ENCODE peak calls at places on chromosomes 6 and 20, in nine cellular contexts. One of them, this sample, is unnamed.

GRCh38 chr6:98824163-98824906 is 10.0 kb upstream of the POU3F2 start:
- DNase-seq in T-cell: no peak
- DNase-seq in activated CD4-positive, alpha-beta T cell treated with anti-CD3 and anti-CD28 coated beads for 24 hours: no peak
- DNase-seq in stomach: no peak
- DNase-seq in midbrain: peak; percentile 65
- DNase-seq in ACHN: no peak
- DNase-seq in left cardiac atrium: no peak
- DNase-seq in stimulated activated CD4-positive, alpha-beta T cell treated with anti-CD3 and anti-CD28 coated beads, Interleukin-4, amount 100 ng/mL, for 1 hour: no peak
- DNase-seq in OCI-LY7: no peak
- DNase-seq in this sample: no peak

GRCh38 chr6:13574149-13574570 is 241 bp upstream of the SIRT5 start:
- DNase-seq in T-cell: peak; percentile 89
- DNase-seq in activated CD4-positive, alpha-beta T cell treated with anti-CD3 and anti-CD28 coated beads for 24 hours: peak; percentile 87
- DNase-seq in stomach: peak; percentile 93
- DNase-seq in midbrain: peak; percentile 92
- DNase-seq in ACHN: peak; percentile 91
- DNase-seq in left cardiac atrium: peak; percentile 94
- DNase-seq in stimulated activated CD4-positive, alpha-beta T cell treated with anti-CD3 and anti-CD28 coated beads, Interleukin-4, amount 100 ng/mL, for 1 hour: peak; percentile 92
- DNase-seq in OCI-LY7: peak; percentile 98
- DNase-seq in this sample: peak; percentile 92

GRCh38 chr6:34243901-34244884 is 4.6 kb downstream of the SMIM29 start:
- DNase-seq in T-cell: no peak
- DNase-seq in activated CD4-positive, alpha-beta T cell treated with anti-CD3 and anti-CD28 coated beads for 24 hours: peak; percentile 49
- DNase-seq in stomach: peak; percentile 63
- DNase-seq in midbrain: peak; percentile 4
- DNase-seq in ACHN: peak; percentile 93
- DNase-seq in left cardiac atrium: peak; percentile 84
- DNase-seq in stimulated activated CD4-positive, alpha-beta T cell treated with anti-CD3 and anti-CD28 coated beads, Interleukin-4, amount 100 ng/mL, for 1 hour: peak; percentile 73
- DNase-seq in OCI-LY7: peak; percentile 42
- DNase-seq in this sample: peak; percentile 91

GRCh38 chr6:44734886-44735630 is 347.6 kb downstream of the CDC5L start:
- DNase-seq in T-cell: no peak
- DNase-seq in activated CD4-positive, alpha-beta T cell treated with anti-CD3 and anti-CD28 coated beads for 24 hours: no peak
- DNase-seq in stomach: no peak
- DNase-seq in midbrain: no peak
- DNase-seq in ACHN: no peak
- DNase-seq in left cardiac atrium: no peak
- DNase-seq in stimulated activated CD4-positive, alpha-beta T cell treated with anti-CD3 and anti-CD28 coated beads, Interleukin-4, amount 100 ng/mL, for 1 hour: no peak
- DNase-seq in OCI-LY7: no peak
- DNase-seq in this sample: no peak

GRCh38 chr6:62103186-62103859 is 182.7 kb downstream of the KHDRBS2 start:
- DNase-seq in T-cell: no peak
- DNase-seq in activated CD4-positive, alpha-beta T cell treated with anti-CD3 and anti-CD28 coated beads for 24 hours: no peak
- DNase-seq in stomach: no peak
- DNase-seq in midbrain: no peak
- DNase-seq in ACHN: no peak
- DNase-seq in left cardiac atrium: no peak
- DNase-seq in stimulated activated CD4-positive, alpha-beta T cell treated with anti-CD3 and anti-CD28 coated beads, Interleukin-4, amount 100 ng/mL, for 1 hour: no peak
- DNase-seq in OCI-LY7: no peak
- DNase-seq in this sample: no peak

GRCh38 chr6:125904871-125905270 is 51.7 kb upstream of the HINT3 start:
- DNase-seq in T-cell: no peak
- DNase-seq in activated CD4-positive, alpha-beta T cell treated with anti-CD3 and anti-CD28 coated beads for 24 hours: peak; percentile 19
- DNase-seq in stomach: no peak
- DNase-seq in midbrain: no peak
- DNase-seq in ACHN: peak; percentile 81
- DNase-seq in left cardiac atrium: no peak
- DNase-seq in stimulated activated CD4-positive, alpha-beta T cell treated with anti-CD3 and anti-CD28 coated beads, Interleukin-4, amount 100 ng/mL, for 1 hour: peak; percentile 12
- DNase-seq in OCI-LY7: no peak
- DNase-seq in this sample: peak; percentile 99

GRCh38 chr6:111487656-111488055 is 4.6 kb upstream of the REV3L start:
- DNase-seq in T-cell: no peak
- DNase-seq in activated CD4-positive, alpha-beta T cell treated with anti-CD3 and anti-CD28 coated beads for 24 hours: no peak
- DNase-seq in stomach: no peak
- DNase-seq in midbrain: no peak
- DNase-seq in ACHN: peak; percentile 48
- DNase-seq in left cardiac atrium: no peak
- DNase-seq in stimulated activated CD4-positive, alpha-beta T cell treated with anti-CD3 and anti-CD28 coated beads, Interleukin-4, amount 100 ng/mL, for 1 hour: no peak
- DNase-seq in OCI-LY7: peak; percentile 46
- DNase-seq in this sample: peak; percentile 82

GRCh38 chr20:48102821-48103635 is 317.7 kb upstream of the SULF2 start:
- DNase-seq in T-cell: no peak
- DNase-seq in activated CD4-positive, alpha-beta T cell treated with anti-CD3 and anti-CD28 coated beads for 24 hours: no peak
- DNase-seq in stomach: no peak
- DNase-seq in midbrain: no peak
- DNase-seq in ACHN: no peak
- DNase-seq in left cardiac atrium: no peak
- DNase-seq in stimulated activated CD4-positive, alpha-beta T cell treated with anti-CD3 and anti-CD28 coated beads, Interleukin-4, amount 100 ng/mL, for 1 hour: no peak
- DNase-seq in OCI-LY7: no peak
- DNase-seq in this sample: no peak